ENCODE peak calls at places on chromosomes 11 and 22, in seven cellular contexts. V, Z, A, O, J, L and N are unnamed samples. For H3K4me1 and H3K9me3, the result is how much of the 10 kb centered on the place peaks cover.

GRCh38 chr11:116984186-116984585 is 114.0 kb downstream of the SIK3 start:
- DNase-seq in V (no peak), L (no peak), J (no peak), Z (peak), O (no peak), A (no peak), N (no peak)

GRCh38 chr22:33568934-33569496 is 351.3 kb downstream of the LARGE1 start:
- DNase-seq in A (no peak), O (no peak), V (no peak), Z (no peak), L (no peak), J (no peak), N (no peak)

GRCh38 chr11:12052676-12053605 is 44.5 kb upstream of the DKK3 start:
- DNase-seq in J (no peak), V (no peak), A (no peak), L (no peak), O (no peak), Z (no peak), N (no peak)

GRCh38 chr22:21754523-21755128 is 19.0 kb upstream of the YPEL1 start:
- DNase-seq in L (no peak), Z (no peak), A (no peak), V (peak), J (no peak), O (no peak), N (no peak)

GRCh38 chr11:96424693-96425092 is 34.9 kb downstream of the JRKL start:
- DNase-seq in L (no peak), O (no peak), A (no peak), V (no peak), J (no peak), Z (peak), N (no peak)

GRCh38 chr11:73531386-73531785 is 66.5 kb downstream of the FAM168A start:
- DNase-seq in V (no peak), J (no peak), O (no peak), Z (no peak), L (no peak), A (no peak), N (no peak)

GRCh38 chr11:36699271-36699670 is 101.2 kb upstream of the RAG2 start:
- DNase-seq in L (peak), A (no peak), J (no peak), O (no peak), Z (no peak), V (peak), N (no peak)

GRCh38 chr22:24985824-24986214 is 33.3 kb downstream of the KIAA1671 start:
- DNase-seq in Z (no peak), J (no peak), A (no peak), V (no peak), O (no peak), L (no peak), N (no peak)

GRCh38 chr11:57568330-57568766 is 876 bp upstream of the UBE2L6 start:
- DNase-seq in A (no peak), O (no peak), V (peak), L (no peak), Z (peak), J (no peak), N (peak)

GRCh38 chr11:34261095-34261494 is 96.7 kb downstream of the ABTB2 start:
- DNase-seq in J (no peak), Z (no peak), O (no peak), A (no peak), V (no peak), L (no peak), N (no peak)

GRCh38 chr11:72585762-72586590 is 88.2 kb downstream of the PDE2A start:
- DNase-seq in O (peak), J (no peak), Z (peak), A (peak), V (peak), L (peak), N (peak)

GRCh38 chr11:2929880-2930704 is 872 bp upstream of the PHLDA2 start:
- DNase-seq in L (peak), J (no peak), Z (peak), O (peak), V (peak), A (no peak), N (peak)

GRCh38 chr11:24163146-24163545 is 333.7 kb upstream of the LUZP2 start:
- DNase-seq in Z (no peak), V (no peak), L (no peak), J (no peak), A (no peak), O (no peak), N (no peak)

GRCh38 chr11:621838-622237 is 2.9 kb downstream of the CDHR5 start:
- DNase-seq in O (no peak), A (no peak), J (no peak), V (no peak), Z (no peak), L (no peak), N (no peak)

GRCh38 chr22:20508815-20509271 is 1.4 kb downstream of the MED15 start:
- DNase-seq in L (no peak), O (no peak), A (no peak), V (no peak), Z (no peak), J (no peak), N (no peak)

GRCh38 chr11:34570584-34570983 is 50.3 kb upstream of the EHF start:
- DNase-seq in L (no peak), A (no peak), V (no peak), O (peak), Z (no peak), J (no peak), N (no peak)

GRCh38 chr11:72195921-72196320 is 4.0 kb downstream of the FOLR1 start:
- DNase-seq in L (no peak), A (no peak), Z (no peak), J (no peak), V (no peak), O (no peak), N (no peak)

GRCh38 chr11:65366340-65366773 is 11.8 kb downstream of the TIGD3 start:
- DNase-seq in A (peak), L (peak), V (peak), J (no peak), O (peak), Z (peak), N (no peak)

GRCh38 chr11:11706022-11706421 is 84.2 kb upstream of the GALNT18 start:
- DNase-seq in Z (no peak), V (no peak), L (no peak), A (no peak), J (no peak), O (no peak), N (no peak)

DNA sequence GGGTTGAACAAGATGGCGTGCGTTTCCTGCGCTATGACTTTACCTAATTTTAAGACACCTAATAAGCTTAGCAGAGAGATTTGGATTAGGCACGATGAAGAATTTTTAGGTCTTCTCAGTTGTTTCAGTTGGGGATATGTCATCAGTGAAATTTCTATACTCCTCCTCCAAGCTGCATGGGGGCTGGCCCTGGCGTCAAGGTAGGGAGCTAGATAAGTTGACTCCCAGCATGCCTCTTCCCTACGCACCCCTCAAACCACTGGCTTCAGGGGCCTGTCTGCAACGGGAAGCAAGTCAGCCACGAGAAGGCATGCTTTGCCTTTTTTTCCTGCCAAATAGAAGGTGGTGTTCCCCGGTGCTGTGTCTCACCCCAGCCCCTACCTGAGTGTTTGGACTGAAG is 13.3 kb downstream of the DGAT2 start:
- DNase-seq in A (no peak), V (no peak), O (no peak), L (no peak), J (no peak), Z (no peak), N (no peak)
- H3K4me1 ChIP-seq in A (under half), V (under half), O (under half), L (under half), J (under half), Z (under half), N (under half)

GRCh38 chr22:47550524-47551437 is 788.3 kb downstream of the TBC1D22A start:
- DNase-seq in A (no peak), Z (no peak), V (no peak), J (no peak), O (no peak), L (no peak), N (no peak)

GRCh38 chr22:47547881-47548630 is 785.6 kb downstream of the TBC1D22A start:
- DNase-seq in V (no peak), O (no peak), L (no peak), A (no peak), Z (no peak), J (no peak), N (no peak)

GRCh38 chr22:47551438-47551788 is 789.0 kb downstream of the TBC1D22A start:
- DNase-seq in V (no peak), J (no peak), A (no peak), L (no peak), O (no peak), Z (no peak), N (no peak)

GRCh38 chr22:47548953-47549740 is 786.7 kb downstream of the TBC1D22A start:
- DNase-seq in V (no peak), A (no peak), J (no peak), Z (no peak), O (no peak), L (no peak), N (no peak)

GRCh38 chr22:47549741-47550340 is 787.4 kb downstream of the TBC1D22A start:
- DNase-seq in L (no peak), O (no peak), J (no peak), Z (no peak), A (no peak), V (no peak), N (no peak)
- H3K9me3 ChIP-seq in L (under half), O (under half), J (under half), Z (under half), A (under half), V (under half), N (under half)

DNA sequence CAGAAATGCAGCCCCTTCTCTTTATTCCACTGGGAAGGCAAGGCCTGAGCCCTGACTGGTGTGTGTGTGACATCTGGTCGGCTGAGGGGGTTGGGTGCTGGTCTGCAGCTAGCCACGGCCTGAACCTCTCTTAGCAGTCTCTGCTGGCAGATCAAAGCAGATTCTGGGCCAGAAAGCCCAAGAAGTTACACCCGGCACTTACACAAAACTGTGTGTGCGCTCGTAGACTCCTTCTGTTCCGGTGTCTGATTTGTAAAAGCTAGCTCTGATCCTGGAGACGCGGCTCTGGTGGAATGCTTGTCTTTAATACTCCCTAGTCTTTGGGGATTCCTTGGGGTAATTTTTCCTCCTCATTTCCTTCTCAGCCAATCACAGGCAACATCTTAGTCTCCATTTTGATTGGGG is 5.5 kb downstream of the PKNOX2 start:
- DNase-seq in V (no peak), J (no peak), A (no peak), L (no peak), O (no peak), Z (no peak), N (peak)
- H3K4me1 ChIP-seq in V (under half), J (half or more), A (under half), L (under half), O (under half), Z (under half), N (under half)

GRCh38 chr11:134700101-134700640 is 288.1 kb upstream of the B3GAT1 start:
- DNase-seq in J (no peak), A (no peak), Z (no peak), O (no peak), L (no peak), V (no peak), N (no peak)
- H3K9me3 ChIP-seq in J (under half), A (under half), Z (under half), O (under half), L (under half), V (under half), N (under half)